ENCODE peak calls at places on chromosome 5, in six cellular contexts. X, G, R, Y, P and Z are unnamed samples.

GRCh38 chr5:22023784-22024183 is 829.4 kb downstream of the CDH12 start:
- ATAC-seq in P (no peak), G (no peak), X (no peak), R (no peak), Y (no peak), Z (no peak)

GRCh38 chr5:181205735-181206401 is 872 bp upstream of the TRIM7 start:
- ATAC-seq in G (peak), P (no peak), R (peak), X (no peak), Y (peak), Z (no peak)

GRCh38 chr5:154999865-155000264 is 13.7 kb upstream of the KIF4B start:
- ATAC-seq in X (no peak), G (no peak), R (no peak), P (no peak), Y (peak), Z (no peak)

GRCh38 chr5:93621340-93621872 is 38.4 kb downstream of the NR2F1 start:
- ATAC-seq in Y (no peak), G (peak), P (no peak), R (peak), X (peak), Z (peak)

GRCh38 chr5:5289537-5289936 is 132.9 kb upstream of the ICE1 start:
- ATAC-seq in R (no peak), P (no peak), Y (no peak), G (no peak), X (no peak), Z (no peak)

GRCh38 chr5:56608216-56608925 is 207.0 kb upstream of the MAP3K1 start:
- ATAC-seq in R (peak), X (no peak), G (no peak), P (no peak), Y (no peak), Z (no peak)

GRCh38 chr5:36740259-36740898 is 134.0 kb downstream of the SLC1A3 start:
- ATAC-seq in G (no peak), X (no peak), R (no peak), P (peak), Y (no peak), Z (no peak)

GRCh38 chr5:87649455-87649854 is 236.7 kb upstream of the CCNH start:
- ATAC-seq in P (no peak), Y (no peak), G (no peak), R (no peak), X (no peak), Z (no peak)

GRCh38 chr5:147189109-147189424 is 45.8 kb upstream of the STK32A start:
- ATAC-seq in P (no peak), Y (no peak), X (no peak), R (no peak), G (no peak), Z (no peak)

DNA sequence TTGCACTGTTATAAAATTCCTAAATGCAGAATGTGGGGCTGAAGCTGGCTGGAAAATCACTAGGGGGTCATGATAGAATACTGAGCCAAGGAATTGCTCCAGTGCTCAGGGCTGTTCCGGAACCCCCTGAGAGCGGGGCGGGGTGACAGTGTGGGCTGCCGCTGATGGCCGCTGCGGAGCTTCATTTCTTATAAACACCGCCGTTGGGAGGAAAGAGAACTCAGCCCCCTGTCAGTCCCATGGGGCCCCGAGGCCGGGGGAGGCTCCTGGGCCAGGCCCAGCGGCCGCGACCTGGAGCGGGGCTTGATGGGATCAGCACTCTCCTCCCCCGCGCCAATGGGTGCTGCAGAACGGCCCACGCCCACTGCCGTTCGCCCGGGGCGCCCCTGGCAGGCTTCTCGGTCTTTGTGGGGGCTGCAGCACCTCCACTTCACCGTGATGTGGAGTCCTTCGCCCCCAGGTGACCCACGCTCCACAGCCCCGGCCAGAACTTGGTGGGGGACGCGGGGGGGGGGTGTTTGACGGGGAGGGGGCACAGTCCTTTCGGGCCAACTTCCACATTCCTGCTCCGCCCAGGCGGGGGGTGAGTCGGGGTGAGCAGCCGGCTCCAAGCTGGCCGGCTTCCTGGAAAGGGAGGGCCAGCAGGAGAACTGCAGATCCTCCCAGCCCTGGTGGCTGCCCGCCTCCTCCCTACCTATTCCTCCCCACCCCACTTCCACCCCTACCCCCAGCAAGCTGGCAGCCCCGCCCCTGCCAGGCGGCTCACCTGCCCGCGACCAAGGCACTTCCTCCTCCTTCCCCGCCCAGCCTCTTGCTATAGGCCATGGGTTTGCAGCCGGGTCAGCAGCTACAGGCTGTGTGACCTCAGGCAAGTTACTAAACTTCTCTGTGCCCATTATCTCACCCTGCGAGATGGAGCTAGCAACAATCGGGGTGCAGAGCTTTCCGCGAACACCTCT is 5.4 kb upstream of the IRF1 start:
- ATAC-seq in R (peak), P (peak), G (peak), X (peak), Y (peak), Z (peak)
- TF ChIP-seq POLR2A in R (peak), P (peak), G (no peak), X (peak), Y (peak), Z (peak)

GRCh38 chr5:148780711-148781110 is 45.7 kb upstream of the ADRB2 start:
- ATAC-seq in Y (no peak), P (peak), G (no peak), R (no peak), X (no peak), Z (no peak)

GRCh38 chr5:148778891-148779290 is 47.5 kb upstream of the ADRB2 start:
- ATAC-seq in R (no peak), X (no peak), P (no peak), Y (no peak), G (no peak), Z (no peak)

GRCh38 chr5:148776261-148776660 is 50.1 kb upstream of the ADRB2 start:
- ATAC-seq in G (no peak), X (no peak), R (no peak), Y (no peak), P (no peak), Z (no peak)

GRCh38 chr5:148781771-148782170 is 44.6 kb upstream of the ADRB2 start:
- ATAC-seq in X (no peak), Y (no peak), P (no peak), R (no peak), G (no peak), Z (no peak)

DNA sequence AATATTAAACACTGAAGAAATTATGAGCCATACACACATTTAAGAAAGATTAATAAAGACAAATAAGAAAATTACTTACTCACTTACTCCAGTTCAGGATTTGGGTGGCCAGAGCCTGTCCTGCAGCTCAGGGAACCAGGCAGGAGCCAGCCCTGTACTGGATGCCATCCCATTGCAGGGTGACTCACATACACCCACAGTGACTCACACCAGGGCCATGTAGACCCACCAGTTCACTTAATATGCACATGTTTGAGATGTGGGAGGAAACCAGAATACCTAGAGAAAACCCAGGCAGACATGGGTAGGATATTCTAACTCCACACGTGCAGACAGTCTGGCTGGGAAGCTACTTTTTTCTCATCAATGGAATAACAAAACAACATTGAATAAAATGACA is 49.6 kb upstream of the ADRB2 start:
- ATAC-seq in P (no peak), R (peak), X (peak), Y (no peak), G (no peak), Z (no peak)
- H3K27ac ChIP-seq in P (no peak), R (no peak), X (no peak), Y (no peak), G (no peak), Z (no peak)

GRCh38 chr5:82165740-82166530 is 112.2 kb downstream of the RPS23 start:
- ATAC-seq in R (peak), X (peak), P (peak), Y (peak), G (peak), Z (peak)
- TF ChIP-seq EP300 in R (no peak), X (no peak), P (no peak), Y (no peak), G (no peak), Z (no peak)

DNA sequence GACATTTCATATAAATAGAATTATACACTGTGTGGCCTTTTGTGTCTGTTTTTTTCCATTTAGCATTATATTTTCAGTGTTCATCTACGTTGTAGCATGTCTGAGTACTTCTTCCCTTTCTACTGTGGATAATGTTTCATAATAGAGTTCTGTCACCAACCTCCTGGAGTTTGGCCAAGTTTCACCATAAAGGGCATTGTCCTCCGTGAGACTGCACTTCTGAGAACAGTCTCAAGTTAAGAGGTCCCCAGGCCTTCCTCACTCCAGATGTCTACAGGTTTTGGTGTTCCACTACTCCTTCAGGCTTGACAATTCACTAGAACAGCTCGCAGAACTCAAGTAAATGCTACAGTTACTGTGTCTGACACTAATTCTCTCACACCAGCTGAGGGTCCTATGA is 30.9 kb downstream of the SLC35A4 start:
- ATAC-seq in X (no peak), G (no peak), R (no peak), P (peak), Y (peak), Z (peak)
- TF ChIP-seq POLR2A in X (no peak), G (no peak), R (no peak), P (no peak), Y (no peak), Z (no peak)

GRCh38 chr5:74477082-74477453 is 163.5 kb downstream of the ENC1 start:
- ATAC-seq in Y (no peak), R (no peak), P (no peak), X (no peak), G (no peak), Z (no peak)

GRCh38 chr5:74483001-74483400 is 157.5 kb downstream of the ENC1 start:
- ATAC-seq in G (no peak), Y (no peak), R (no peak), P (no peak), X (no peak), Z (no peak)

GRCh38 chr5:74476197-74477081 is 164.1 kb downstream of the ENC1 start:
- ATAC-seq in X (no peak), G (no peak), R (no peak), Y (peak), P (no peak), Z (no peak)

GRCh38 chr5:74478328-74478727 is 162.2 kb downstream of the ENC1 start:
- ATAC-seq in G (no peak), X (no peak), R (no peak), P (no peak), Y (no peak), Z (no peak)

GRCh38 chr5:74477761-74478160 is 162.8 kb downstream of the ENC1 start:
- ATAC-seq in G (no peak), Y (peak), X (no peak), R (no peak), P (no peak), Z (no peak)
- H3K27ac ChIP-seq in G (no peak), Y (no peak), X (no peak), R (no peak), P (no peak), Z (no peak)

DNA sequence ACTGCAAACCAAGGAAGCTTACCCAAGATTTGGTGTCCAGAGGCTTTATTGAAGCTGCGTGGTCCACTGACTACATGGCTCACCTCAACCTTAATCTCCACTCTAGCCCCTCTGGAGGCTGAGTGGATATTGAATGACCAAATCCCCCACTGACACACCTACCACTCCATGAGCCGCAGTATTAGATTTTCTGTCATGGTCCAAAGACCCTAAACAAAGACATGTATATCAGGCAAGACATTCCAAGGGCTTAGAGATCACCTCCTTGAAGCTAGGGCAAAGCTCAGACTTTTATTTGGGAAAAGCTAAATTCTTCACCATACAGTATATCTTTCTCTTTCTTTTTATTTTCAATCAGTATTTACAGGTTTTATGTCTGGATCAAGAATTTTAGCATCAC is 346.2 kb upstream of the CTNND2 start:
- ATAC-seq in Y (no peak), X (no peak), R (no peak), P (no peak), G (no peak), Z (no peak)
- TF ChIP-seq EP300 in Y (no peak), X (no peak), R (no peak), P (no peak), G (no peak), Z (no peak)